ENCODE peak calls at places on chromosomes 3 and 15, in ten cellular contexts. H is Caki2, Q is AG20443, P is mammary epithelial cell, G is fibroblast of lung, M is NCI-H2171 treated with DMSO at 0.1 percent for 48 hours, T is Peyer's patch, J is body of pancreas, N is occipital lobe, D is cardiac fibroblast. I is an unnamed sample.

GRCh38 chr3:57518276-57518914 is 25.7 kb downstream of the DNAH12 start:
- DNase-seq in H (no peak), Q (no peak), P (no peak), G (no peak), M (no peak), T (no peak), J (no peak), N (no peak), D (peak; percentile 45), I (no peak)

GRCh38 chr3:128537091-128537703 is 44.2 kb upstream of the GATA2 start:
- DNase-seq in H (peak; percentile 6), Q (no peak), P (no peak), G (no peak), M (no peak), T (no peak), J (no peak), N (no peak), D (no peak), I (no peak)

GRCh38 chr15:38961886-38962285 is 397.3 kb upstream of the RASGRP1 start:
- DNase-seq in H (no peak), Q (peak; percentile 52), P (no peak), G (peak; percentile 47), M (no peak), T (no peak), J (no peak), N (no peak), D (peak; percentile 85), I (no peak)

GRCh38 chr3:157669403-157669802 is 166.2 kb upstream of the VEPH1 start:
- DNase-seq in H (no peak), Q (no peak), P (no peak), G (no peak), M (peak; percentile 96), T (no peak), J (no peak), N (no peak), D (no peak), I (no peak)

GRCh38 chr3:170054204-170054603 is 16.4 kb downstream of the GPR160 start:
- DNase-seq in H (no peak), Q (no peak), P (no peak), G (peak; percentile 26), M (peak; percentile 10), T (no peak), J (no peak), N (no peak), D (peak; percentile 30), I (no peak)

GRCh38 chr15:75215107-75216004 is 13.7 kb downstream of the C15orf39 start:
- DNase-seq in H (no peak), Q (no peak), P (no peak), G (no peak), M (no peak), T (no peak), J (no peak), N (no peak), D (no peak), I (no peak)

GRCh38 chr15:97259943-97260342 is 700.6 kb upstream of the ARRDC4 start:
- DNase-seq in H (no peak), Q (no peak), P (no peak), G (no peak), M (no peak), T (no peak), J (no peak), N (no peak), D (no peak), I (no peak)

GRCh38 chr3:44939581-44940036 is 36.4 kb downstream of the ZDHHC3 start:
- DNase-seq in H (no peak), Q (no peak), P (no peak), G (peak; percentile 67), M (no peak), T (no peak), J (no peak), N (peak; percentile 6), D (peak; percentile 41), I (no peak)

GRCh38 chr15:39579487-39580116 is 1.3 kb upstream of the THBS1 start:
- DNase-seq in H (peak; percentile 80), Q (peak; percentile 82), P (peak; percentile 94), G (peak; percentile 95), M (peak; percentile 73), T (peak; percentile 58), J (peak; percentile 50), N (no peak), D (peak; percentile 96), I (no peak)

GRCh38 chr15:40016224-40016865 is 22.6 kb downstream of the SRP14 start:
- DNase-seq in H (no peak), Q (no peak), P (no peak), G (peak; percentile 79), M (no peak), T (no peak), J (no peak), N (no peak), D (peak; percentile 57), I (no peak)

GRCh38 chr3:174945951-174946350 is 86.8 kb downstream of the NAALADL2 start:
- DNase-seq in H (no peak), Q (no peak), P (no peak), G (peak; percentile 60), M (no peak), T (no peak), J (no peak), N (no peak), D (no peak), I (no peak)

GRCh38 chr15:101391981-101392566 is 97.0 kb upstream of the SNRPA1 start:
- DNase-seq in H (no peak), Q (no peak), P (no peak), G (no peak), M (no peak), T (no peak), J (no peak), N (no peak), D (no peak), I (no peak)

GRCh38 chr3:171204942-171205341 is 178.4 kb upstream of the SLC2A2 start:
- DNase-seq in H (no peak), Q (no peak), P (no peak), G (no peak), M (no peak), T (no peak), J (no peak), N (no peak), D (peak; percentile 21), I (no peak)

GRCh38 chr3:53114412-53115074 is 15.7 kb downstream of the RFT1 start:
- DNase-seq in H (no peak), Q (peak; percentile 41), P (peak; percentile 95), G (peak; percentile 58), M (no peak), T (no peak), J (no peak), N (no peak), D (no peak), I (no peak)

GRCh38 chr3:114525278-114525677 is 231.4 kb downstream of the TIGIT start:
- DNase-seq in H (no peak), Q (no peak), P (no peak), G (peak; percentile 47), M (no peak), T (no peak), J (no peak), N (no peak), D (no peak), I (no peak)

GRCh38 chr15:62482715-62483429 is 317.8 kb upstream of the C2CD4B start:
- DNase-seq in H (no peak), Q (peak; percentile 64), P (peak; percentile 35), G (no peak), M (no peak), T (no peak), J (no peak), N (no peak), D (peak; percentile 40), I (peak; percentile 42)

GRCh38 chr3:107956991-107957467 is 133.8 kb downstream of the CD47 start:
- DNase-seq in H (no peak), Q (peak; percentile 91), P (no peak), G (peak; percentile 90), M (no peak), T (no peak), J (peak; percentile 51), N (peak; percentile 50), D (peak; percentile 97), I (no peak)

GRCh38 chr3:55486857-55487375 is at the start of gene WNT5A:
- DNase-seq in H (peak; percentile 76), Q (peak; percentile 43), P (peak; percentile 63), G (peak; percentile 62), M (no peak), T (peak; percentile 58), J (peak; percentile 59), N (no peak), D (peak; percentile 54), I (no peak)

GRCh38 chr15:91948001-91948608 is 94.6 kb downstream of the SLCO3A1 start:
- DNase-seq in H (peak; percentile 85), Q (peak; percentile 34), P (peak; percentile 95), G (peak; percentile 16), M (no peak), T (no peak), J (peak; percentile 47), N (no peak), D (peak; percentile 55), I (no peak)

GRCh38 chr15:52349062-52349700 is 53.6 kb upstream of the MYO5C start:
- DNase-seq in H (no peak), Q (peak; percentile 39), P (peak; percentile 45), G (no peak), M (no peak), T (no peak), J (no peak), N (no peak), D (peak; percentile 47), I (no peak)

GRCh38 chr15:100902436-100903190 is 16.5 kb upstream of the LRRK1 start:
- DNase-seq in H (no peak), Q (peak; percentile 90), P (peak; percentile 92), G (peak; percentile 77), M (peak; percentile 86), T (peak; percentile 77), J (peak; percentile 96), N (no peak), D (peak; percentile 96), I (no peak)

GRCh38 chr15:66587749-66588148 is 22.0 kb upstream of the LCTL start:
- DNase-seq in H (no peak), Q (no peak), P (no peak), G (no peak), M (no peak), T (no peak), J (no peak), N (no peak), D (no peak), I (no peak)

GRCh38 chr15:101635944-101636727 is 16.0 kb downstream of the TM2D3 start:
- DNase-seq in H (no peak), Q (no peak), P (no peak), G (no peak), M (no peak), T (no peak), J (no peak), N (no peak), D (no peak), I (peak; percentile 8)

GRCh38 chr3:156230291-156230900 is 110.0 kb downstream of the KCNAB1 start:
- DNase-seq in H (no peak), Q (no peak), P (peak; percentile 32), G (no peak), M (no peak), T (no peak), J (no peak), N (no peak), D (no peak), I (no peak)

GRCh38 chr3:64441861-64442260 is 216.6 kb upstream of the PRICKLE2 start:
- DNase-seq in H (no peak), Q (no peak), P (no peak), G (peak; percentile 77), M (no peak), T (no peak), J (peak; percentile 68), N (no peak), D (no peak), I (no peak)

GRCh38 chr3:58009749-58010535 is 1.7 kb downstream of the FLNB start:
- DNase-seq in H (no peak), Q (no peak), P (peak; percentile 71), G (no peak), M (peak; percentile 54), T (peak; percentile 86), J (peak; percentile 83), N (no peak), D (no peak), I (no peak)

GRCh38 chr3:53796161-53796560 is 50.1 kb downstream of the CHDH start:
- DNase-seq in H (no peak), Q (no peak), P (no peak), G (no peak), M (peak; percentile 55), T (peak; percentile 55), J (peak; percentile 53), N (peak; percentile 57), D (no peak), I (no peak)

I was measured in Jurkat, Clone E6-1.